ENCODE peak calls at places on chromosome 1, in seven cellular contexts. L, N, R, D, M, H and P are unnamed samples.

GRCh38 chr1:19811206-19811851 is 3.8 kb downstream of the RNF186 start:
- DNase-seq in D (no peak), N (peak), M (no peak), L (no peak), R (peak), H (peak), P (no peak)

GRCh38 chr1:22074803-22075202 is 22.3 kb downstream of the CDC42 start:
- DNase-seq in R (no peak), H (no peak), D (no peak), L (no peak), N (no peak), M (no peak), P (no peak)

GRCh38 chr1:23452011-23452411 is 27.5 kb upstream of the TCEA3 start:
- DNase-seq in D (no peak), H (no peak), R (peak), M (peak), N (peak), L (peak), P (no peak)

GRCh38 chr1:103492003-103492665 is 33.4 kb upstream of the RNPC3 start:
- DNase-seq in L (no peak), D (no peak), M (no peak), R (no peak), H (no peak), N (no peak), P (no peak)

GRCh38 chr1:108962681-108963051 is 618 bp downstream of the CLCC1 start:
- DNase-seq in L (peak), R (no peak), D (no peak), M (peak), N (no peak), H (no peak), P (peak)

GRCh38 chr1:14946567-14947285 is 206.8 kb upstream of the TMEM51 start:
- DNase-seq in R (no peak), M (no peak), D (no peak), N (no peak), H (no peak), L (no peak), P (no peak)

GRCh38 chr1:183461350-183461749 is 10.9 kb upstream of the SMG7 start:
- DNase-seq in D (no peak), R (no peak), M (no peak), L (no peak), H (no peak), N (peak), P (no peak)

GRCh38 chr1:84377480-84378095 is 20.7 kb upstream of the DNASE2B start:
- DNase-seq in D (no peak), N (peak), L (peak), M (no peak), R (no peak), H (no peak), P (no peak)

GRCh38 chr1:162285149-162285561 is 91.5 kb downstream of the SPATA46 start:
- DNase-seq in M (no peak), H (no peak), R (no peak), L (no peak), N (no peak), D (no peak), P (no peak)

GRCh38 chr1:172826096-172826741 is 167.3 kb downstream of the FASLG start:
- DNase-seq in M (no peak), R (no peak), N (peak), H (peak), D (no peak), L (no peak), P (peak)

GRCh38 chr1:39258146-39258924 is 53.8 kb downstream of the MACF1 start:
- DNase-seq in L (peak), M (peak), R (peak), D (no peak), N (peak), H (peak), P (peak)

GRCh38 chr1:241592273-241592958 is 47.8 kb downstream of the CHML start:
- DNase-seq in M (no peak), D (no peak), R (no peak), H (no peak), N (peak), L (no peak), P (no peak)

GRCh38 chr1:205920159-205920558 is 23.1 kb downstream of the SLC26A9 start:
- DNase-seq in N (peak), D (no peak), R (peak), L (peak), H (no peak), M (no peak), P (no peak)

GRCh38 chr1:92934395-92935378 is 26.6 kb downstream of the DIPK1A start:
- DNase-seq in H (no peak), L (no peak), D (no peak), N (peak), R (no peak), M (no peak), P (no peak)

GRCh38 chr1:193342811-193343210 is 156.4 kb upstream of the B3GALT2 start:
- DNase-seq in D (no peak), H (no peak), M (no peak), L (no peak), R (no peak), N (no peak), P (no peak)

GRCh38 chr1:225480825-225481434 is 53.1 kb upstream of the LBR start:
- DNase-seq in L (no peak), H (peak), D (no peak), N (no peak), R (no peak), M (no peak), P (no peak)

GRCh38 chr1:63157085-63157484 is 165.3 kb upstream of the FOXD3 start:
- DNase-seq in D (no peak), H (no peak), L (no peak), M (no peak), R (no peak), N (no peak), P (no peak)

GRCh38 chr1:161351482-161351881 is 16.2 kb downstream of the CFAP126 start:
- DNase-seq in N (no peak), R (no peak), L (no peak), H (no peak), M (no peak), D (no peak), P (no peak)

GRCh38 chr1:99748419-99748818 is 18.0 kb downstream of the FRRS1 start:
- DNase-seq in L (no peak), D (no peak), M (no peak), H (no peak), N (no peak), R (no peak), P (no peak)

GRCh38 chr1:91597215-91597614 is 96.6 kb downstream of the CDC7 start:
- DNase-seq in R (no peak), N (no peak), M (no peak), H (no peak), D (no peak), L (no peak), P (no peak)

GRCh38 chr1:1355376-1355775 is 3.0 kb downstream of the MXRA8 start:
- DNase-seq in R (peak), M (no peak), N (peak), D (no peak), H (no peak), L (no peak), P (no peak)

GRCh38 chr1:11333631-11334030 is 60.6 kb downstream of the UBIAD1 start:
- DNase-seq in D (no peak), M (no peak), L (no peak), N (no peak), H (no peak), R (no peak), P (no peak)

GRCh38 chr1:115978292-115978941 is 2.1 kb downstream of the SLC22A15 start:
- DNase-seq in M (no peak), L (no peak), N (no peak), D (no peak), H (no peak), R (no peak), P (no peak)

GRCh38 chr1:219416598-219417238 is 196.2 kb downstream of the ZC3H11B start:
- DNase-seq in L (no peak), H (peak), D (peak), M (no peak), R (peak), N (peak), P (peak)

GRCh38 chr1:17355898-17356297 is 16.1 kb upstream of the PADI6 start:
- DNase-seq in N (no peak), H (no peak), D (no peak), M (no peak), L (no peak), R (no peak), P (no peak)

GRCh38 chr1:167510244-167510643 is 8.1 kb downstream of the CD247 start:
- DNase-seq in R (no peak), D (no peak), L (no peak), M (no peak), N (no peak), H (no peak), P (no peak)

GRCh38 chr1:173779946-173780345 is 44.5 kb upstream of the DARS2 start:
- DNase-seq in H (no peak), L (no peak), N (no peak), R (no peak), M (no peak), D (no peak), P (no peak)

GRCh38 chr1:230335861-230336549 is 90.1 kb downstream of the PGBD5 start:
- DNase-seq in H (no peak), M (no peak), D (no peak), L (no peak), N (peak), R (no peak), P (no peak)

GRCh38 chr1:244113532-244114320 is 62.6 kb downstream of the ZBTB18 start:
- DNase-seq in M (no peak), H (no peak), N (peak), R (no peak), L (no peak), D (no peak), P (no peak)